ENCODE peak calls at places on chromosome 22, in six cellular contexts. One of them, this sample, is unnamed.
A peak's percentile ranks its signal among the peaks of the same experiment; 100 is the strongest.

GRCh38 chr22:49928571-49929552 is 10.4 kb downstream of the CRELD2 start:
- DNase-seq in NCI-H1105 treated with DMSO at 0.1 percent for 48 hours: no peak
- DNase-seq in left lobe of liver: no peak
- DNase-seq in A549: no peak
- DNase-seq in DMS79 treated with DMSO at 0.1 percent for 48 hours: no peak
- DNase-seq in CD8-positive, alpha-beta T cell: no peak
- DNase-seq in this sample: no peak

GRCh38 chr22:25404923-25405853 is 159.3 kb upstream of the GRK3 start:
- DNase-seq in NCI-H1105 treated with DMSO at 0.1 percent for 48 hours: peak; percentile 42
- DNase-seq in left lobe of liver: peak; percentile 85
- DNase-seq in A549: peak; percentile 52
- DNase-seq in DMS79 treated with DMSO at 0.1 percent for 48 hours: no peak
- DNase-seq in CD8-positive, alpha-beta T cell: peak; percentile 66
- DNase-seq in this sample: peak; percentile 37

GRCh38 chr22:48968201-48968959 is 859.3 kb downstream of the BRD1 start:
- DNase-seq in NCI-H1105 treated with DMSO at 0.1 percent for 48 hours: peak; percentile 55
- DNase-seq in left lobe of liver: peak; percentile 44
- DNase-seq in A549: no peak
- DNase-seq in DMS79 treated with DMSO at 0.1 percent for 48 hours: no peak
- DNase-seq in CD8-positive, alpha-beta T cell: no peak
- DNase-seq in this sample: peak; percentile 3

GRCh38 chr22:50467773-50468440 is 6.9 kb downstream of the SBF1 start:
- DNase-seq in NCI-H1105 treated with DMSO at 0.1 percent for 48 hours: no peak
- DNase-seq in left lobe of liver: no peak
- DNase-seq in A549: no peak
- DNase-seq in DMS79 treated with DMSO at 0.1 percent for 48 hours: no peak
- DNase-seq in CD8-positive, alpha-beta T cell: no peak
- DNase-seq in this sample: no peak

GRCh38 chr22:44632823-44633478 is 69.1 kb upstream of the PRR5 start:
- DNase-seq in NCI-H1105 treated with DMSO at 0.1 percent for 48 hours: no peak
- DNase-seq in left lobe of liver: no peak
- DNase-seq in A549: no peak
- DNase-seq in DMS79 treated with DMSO at 0.1 percent for 48 hours: no peak
- DNase-seq in CD8-positive, alpha-beta T cell: no peak
- DNase-seq in this sample: no peak

GRCh38 chr22:50601669-50602337 is 1.2 kb downstream of the MAPK8IP2 start:
- DNase-seq in NCI-H1105 treated with DMSO at 0.1 percent for 48 hours: no peak
- DNase-seq in left lobe of liver: no peak
- DNase-seq in A549: no peak
- DNase-seq in DMS79 treated with DMSO at 0.1 percent for 48 hours: no peak
- DNase-seq in CD8-positive, alpha-beta T cell: no peak
- DNase-seq in this sample: no peak

GRCh38 chr22:44919691-44920090 is 90.1 kb downstream of the PHF21B start:
- DNase-seq in NCI-H1105 treated with DMSO at 0.1 percent for 48 hours: no peak
- DNase-seq in left lobe of liver: no peak
- DNase-seq in A549: no peak
- DNase-seq in DMS79 treated with DMSO at 0.1 percent for 48 hours: no peak
- DNase-seq in CD8-positive, alpha-beta T cell: no peak
- DNase-seq in this sample: no peak

GRCh38 chr22:48585916-48586798 is 1241.5 kb downstream of the BRD1 start:
- DNase-seq in NCI-H1105 treated with DMSO at 0.1 percent for 48 hours: no peak
- DNase-seq in left lobe of liver: no peak
- DNase-seq in A549: no peak
- DNase-seq in DMS79 treated with DMSO at 0.1 percent for 48 hours: no peak
- DNase-seq in CD8-positive, alpha-beta T cell: no peak
- DNase-seq in this sample: no peak

GRCh38 chr22:31561970-31562369 is 65.6 kb downstream of the SFI1 start:
- DNase-seq in NCI-H1105 treated with DMSO at 0.1 percent for 48 hours: no peak
- DNase-seq in left lobe of liver: no peak
- DNase-seq in A549: no peak
- DNase-seq in DMS79 treated with DMSO at 0.1 percent for 48 hours: no peak
- DNase-seq in CD8-positive, alpha-beta T cell: no peak
- DNase-seq in this sample: no peak

GRCh38 chr22:22767876-22768602 is 119.6 kb upstream of the IGLL5 start:
- DNase-seq in NCI-H1105 treated with DMSO at 0.1 percent for 48 hours: no peak
- DNase-seq in left lobe of liver: peak; percentile 48
- DNase-seq in A549: no peak
- DNase-seq in DMS79 treated with DMSO at 0.1 percent for 48 hours: no peak
- DNase-seq in CD8-positive, alpha-beta T cell: no peak
- DNase-seq in this sample: no peak

GRCh38 chr22:49966041-49966715 is 5.6 kb downstream of the PIM3 start:
- DNase-seq in NCI-H1105 treated with DMSO at 0.1 percent for 48 hours: no peak
- DNase-seq in left lobe of liver: peak; percentile 68
- DNase-seq in A549: no peak
- DNase-seq in DMS79 treated with DMSO at 0.1 percent for 48 hours: no peak
- DNase-seq in CD8-positive, alpha-beta T cell: no peak
- DNase-seq in this sample: no peak

GRCh38 chr22:36586250-36586649 is 57.3 kb upstream of the EIF3D start:
- DNase-seq in NCI-H1105 treated with DMSO at 0.1 percent for 48 hours: no peak
- DNase-seq in left lobe of liver: no peak
- DNase-seq in A549: no peak
- DNase-seq in DMS79 treated with DMSO at 0.1 percent for 48 hours: no peak
- DNase-seq in CD8-positive, alpha-beta T cell: no peak
- DNase-seq in this sample: no peak

GRCh38 chr22:44999687-45000086 is 10.1 kb downstream of the PHF21B start:
- DNase-seq in NCI-H1105 treated with DMSO at 0.1 percent for 48 hours: no peak
- DNase-seq in left lobe of liver: no peak
- DNase-seq in A549: no peak
- DNase-seq in DMS79 treated with DMSO at 0.1 percent for 48 hours: peak; percentile 8
- DNase-seq in CD8-positive, alpha-beta T cell: no peak
- DNase-seq in this sample: no peak

GRCh38 chr22:42697542-42698013 is 23.1 kb downstream of the A4GALT start:
- DNase-seq in NCI-H1105 treated with DMSO at 0.1 percent for 48 hours: no peak
- DNase-seq in left lobe of liver: no peak
- DNase-seq in A549: peak; percentile 59
- DNase-seq in DMS79 treated with DMSO at 0.1 percent for 48 hours: no peak
- DNase-seq in CD8-positive, alpha-beta T cell: no peak
- DNase-seq in this sample: no peak

GRCh38 chr22:27512283-27512761 is 289.2 kb downstream of the MN1 start:
- DNase-seq in NCI-H1105 treated with DMSO at 0.1 percent for 48 hours: no peak
- DNase-seq in left lobe of liver: peak; percentile 54
- DNase-seq in A549: no peak
- DNase-seq in DMS79 treated with DMSO at 0.1 percent for 48 hours: no peak
- DNase-seq in CD8-positive, alpha-beta T cell: no peak
- DNase-seq in this sample: no peak

GRCh38 chr22:21694795-21695431 is 29.1 kb downstream of the PPIL2 start:
- DNase-seq in NCI-H1105 treated with DMSO at 0.1 percent for 48 hours: no peak
- DNase-seq in left lobe of liver: no peak
- DNase-seq in A549: no peak
- DNase-seq in DMS79 treated with DMSO at 0.1 percent for 48 hours: no peak
- DNase-seq in CD8-positive, alpha-beta T cell: no peak
- DNase-seq in this sample: no peak

GRCh38 chr22:19556963-19557545 is 32.8 kb upstream of the CLDN5 start:
- DNase-seq in NCI-H1105 treated with DMSO at 0.1 percent for 48 hours: no peak
- DNase-seq in left lobe of liver: no peak
- DNase-seq in A549: no peak
- DNase-seq in DMS79 treated with DMSO at 0.1 percent for 48 hours: no peak
- DNase-seq in CD8-positive, alpha-beta T cell: no peak
- DNase-seq in this sample: no peak

GRCh38 chr22:23233084-23233501 is 52.8 kb downstream of the BCR start:
- DNase-seq in NCI-H1105 treated with DMSO at 0.1 percent for 48 hours: no peak
- DNase-seq in left lobe of liver: no peak
- DNase-seq in A549: no peak
- DNase-seq in DMS79 treated with DMSO at 0.1 percent for 48 hours: no peak
- DNase-seq in CD8-positive, alpha-beta T cell: no peak
- DNase-seq in this sample: no peak

GRCh38 chr22:41000941-41001721 is 50.0 kb downstream of the RBX1 start:
- DNase-seq in NCI-H1105 treated with DMSO at 0.1 percent for 48 hours: no peak
- DNase-seq in left lobe of liver: no peak
- DNase-seq in A549: no peak
- DNase-seq in DMS79 treated with DMSO at 0.1 percent for 48 hours: no peak
- DNase-seq in CD8-positive, alpha-beta T cell: no peak
- DNase-seq in this sample: no peak